ENCODE peak calls at places on chromosomes 6 and 20, in six cellular contexts. A, G, K, I, Z and C are unnamed samples.

GRCh38 chr20:13744403-13744802 is 40.3 kb downstream of the ESF1 start:
- DNase-seq in A (no peak), I (no peak), G (no peak), Z (no peak), K (no peak), C (no peak)

GRCh38 chr6:52389626-52390360 is 27.8 kb downstream of the PAQR8 start:
- DNase-seq in I (peak; percentile 55), A (no peak), K (peak; percentile 32), Z (no peak), G (peak; percentile 87), C (no peak)

GRCh38 chr6:139356924-139357323 is 17.5 kb downstream of the CITED2 start:
- DNase-seq in Z (no peak), G (no peak), K (no peak), I (no peak), A (no peak), C (no peak)

GRCh38 chr20:2616634-2617033 is 35.8 kb upstream of the NOP56 start:
- DNase-seq in Z (no peak), A (no peak), K (no peak), G (no peak), I (no peak), C (no peak)

GRCh38 chr6:123715243-123715863 is 78.6 kb upstream of the TRDN start:
- DNase-seq in Z (no peak), A (no peak), G (no peak), I (no peak), K (no peak), C (peak; percentile 62)

GRCh38 chr20:17619351-17620093 is 49.6 kb downstream of the DSTN start:
- DNase-seq in K (peak; percentile 17), Z (peak; percentile 19), G (no peak), I (no peak), A (peak; percentile 61), C (peak; percentile 45)

GRCh38 chr6:14889172-14889571 is 356.7 kb upstream of the JARID2 start:
- DNase-seq in G (no peak), K (no peak), A (no peak), I (no peak), Z (no peak), C (peak; percentile 29)

GRCh38 chr6:41723178-41723935 is 12.1 kb downstream of the TFEB start:
- DNase-seq in Z (no peak), I (no peak), A (peak; percentile 91), G (no peak), K (peak; percentile 84), C (peak; percentile 95)

GRCh38 chr6:19879663-19880062 is 42.5 kb downstream of the ID4 start:
- DNase-seq in Z (no peak), A (no peak), K (no peak), G (no peak), I (no peak), C (no peak)

GRCh38 chr6:147081210-147081609 is 123.0 kb upstream of the STXBP5 start:
- DNase-seq in G (no peak), I (no peak), A (no peak), K (no peak), Z (no peak), C (no peak)

GRCh38 chr6:104630522-104630921 is 229.2 kb downstream of the HACE1 start:
- DNase-seq in Z (no peak), G (no peak), I (no peak), K (no peak), A (no peak), C (no peak)

GRCh38 chr6:108071736-108072276 is 2.7 kb downstream of the OSTM1 start:
- DNase-seq in A (no peak), Z (no peak), G (no peak), K (no peak), I (no peak), C (no peak)

GRCh38 chr20:50014570-50015562 is 32.1 kb downstream of the SNAI1 start:
- DNase-seq in A (no peak), K (no peak), Z (no peak), G (no peak), I (no peak), C (no peak)

GRCh38 chr6:106560966-106561740 is 68.1 kb downstream of the RTN4IP1 start:
- DNase-seq in A (no peak), G (no peak), K (no peak), Z (no peak), I (no peak), C (peak; percentile 59)

GRCh38 chr6:169976301-169977081 is 225.1 kb downstream of the ERMARD start:
- DNase-seq in G (no peak), A (peak; percentile 60), I (no peak), Z (no peak), K (peak; percentile 13), C (no peak)

DNA sequence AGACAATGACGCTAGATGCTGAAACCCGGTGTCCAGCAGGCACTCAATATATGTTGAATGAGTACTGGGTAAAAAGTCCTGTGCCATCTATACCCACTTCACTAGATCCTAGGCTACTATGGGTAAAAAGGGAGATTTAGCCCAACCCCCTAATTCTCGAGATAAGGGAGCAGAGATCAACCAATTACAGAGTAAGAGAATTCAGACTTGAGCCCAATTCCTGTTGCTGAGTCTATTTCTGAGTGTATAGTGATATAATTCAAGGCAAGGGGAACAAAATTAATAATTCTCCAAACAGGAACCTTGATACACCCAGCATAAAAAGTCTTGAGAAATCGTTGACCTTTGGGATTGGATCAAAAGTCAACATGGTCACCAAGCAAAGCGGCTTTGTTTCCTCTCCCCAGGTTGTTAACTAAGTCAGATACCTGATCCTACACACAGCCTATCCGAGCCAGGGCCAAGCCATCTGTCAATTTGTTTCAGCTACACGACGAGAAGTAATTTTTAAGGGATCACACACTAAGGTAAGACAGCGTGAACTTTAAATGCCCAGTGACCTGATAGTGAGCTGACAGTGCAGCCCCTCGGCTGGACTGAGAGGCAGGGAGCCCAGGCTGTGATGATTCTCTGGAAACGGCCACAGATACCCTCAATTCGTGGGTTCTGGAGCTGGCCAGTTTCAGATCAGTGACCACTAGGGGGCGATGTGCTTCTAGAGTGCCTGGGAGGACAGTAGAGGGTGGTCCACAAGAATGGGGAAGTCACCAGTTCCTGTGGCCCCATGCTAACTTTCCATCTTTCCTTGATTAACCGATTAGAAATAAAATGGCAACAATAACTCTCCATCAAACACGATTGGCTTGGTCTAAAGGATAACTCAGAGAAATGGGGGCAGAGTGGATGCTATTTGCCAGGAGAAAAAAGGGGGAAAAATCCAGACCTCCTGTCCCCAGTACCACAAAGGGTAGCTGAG is 46.2 kb downstream of the SLC22A23 start:
- DNase-seq in G (no peak), I (peak; percentile 68), A (peak; percentile 68), Z (peak; percentile 42), K (peak; percentile 56), C (peak; percentile 75)
- H3K4me1 ChIP-seq in G (peaks cover 9% of the 10 kb centered on the region), I (peaks cover 6% of the 10 kb centered on the region), A (no peaks in the 10 kb centered on the region), Z (no peaks in the 10 kb centered on the region), K (no peaks in the 10 kb centered on the region), C (peaks cover 57% of the 10 kb centered on the region)

DNA sequence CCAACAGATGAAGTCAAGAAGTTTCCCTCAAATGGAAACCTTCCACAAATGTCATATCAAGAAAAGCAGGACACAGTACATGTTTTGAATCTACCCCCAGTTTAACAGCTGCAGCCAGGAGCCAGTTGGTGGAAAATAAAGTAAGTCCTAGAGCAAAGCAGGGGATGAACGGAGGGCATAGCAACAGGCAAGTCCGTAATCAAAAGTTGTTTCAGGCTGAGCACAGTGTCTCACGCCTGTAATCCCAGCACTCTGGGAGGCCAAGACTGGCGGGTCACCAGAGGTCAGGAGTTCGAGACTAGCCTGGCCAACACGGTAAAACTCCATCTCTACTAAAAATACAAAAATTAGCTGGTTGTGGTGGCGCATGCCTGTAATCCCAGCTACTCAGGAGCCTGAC is 2.4 kb upstream of the SALL4 start:
- DNase-seq in G (no peak), I (no peak), A (no peak), K (no peak), Z (no peak), C (no peak)
- H3K27me3 ChIP-seq in G (peaks cover 12% of the 10 kb centered on the region), I (peaks cover 3% of the 10 kb centered on the region), A (peaks cover 27% of the 10 kb centered on the region), K (peaks cover 25% of the 10 kb centered on the region), Z (no peaks in the 10 kb centered on the region), C (no peaks in the 10 kb centered on the region)

GRCh38 chr6:159988983-159989454 is 20.1 kb downstream of the IGF2R start:
- DNase-seq in I (no peak), A (no peak), Z (peak; percentile 27), G (no peak), K (no peak), C (peak; percentile 81)

GRCh38 chr6:159989471-159989870 is 20.6 kb downstream of the IGF2R start:
- DNase-seq in A (no peak), I (no peak), Z (no peak), G (no peak), K (no peak), C (no peak)

GRCh38 chr6:159985296-159985940 is 16.5 kb downstream of the IGF2R start:
- DNase-seq in Z (no peak), K (no peak), I (no peak), A (no peak), G (no peak), C (no peak)

GRCh38 chr6:159992366-159992765 is 23.5 kb downstream of the IGF2R start:
- DNase-seq in Z (no peak), I (no peak), A (no peak), G (no peak), K (no peak), C (no peak)

DNA sequence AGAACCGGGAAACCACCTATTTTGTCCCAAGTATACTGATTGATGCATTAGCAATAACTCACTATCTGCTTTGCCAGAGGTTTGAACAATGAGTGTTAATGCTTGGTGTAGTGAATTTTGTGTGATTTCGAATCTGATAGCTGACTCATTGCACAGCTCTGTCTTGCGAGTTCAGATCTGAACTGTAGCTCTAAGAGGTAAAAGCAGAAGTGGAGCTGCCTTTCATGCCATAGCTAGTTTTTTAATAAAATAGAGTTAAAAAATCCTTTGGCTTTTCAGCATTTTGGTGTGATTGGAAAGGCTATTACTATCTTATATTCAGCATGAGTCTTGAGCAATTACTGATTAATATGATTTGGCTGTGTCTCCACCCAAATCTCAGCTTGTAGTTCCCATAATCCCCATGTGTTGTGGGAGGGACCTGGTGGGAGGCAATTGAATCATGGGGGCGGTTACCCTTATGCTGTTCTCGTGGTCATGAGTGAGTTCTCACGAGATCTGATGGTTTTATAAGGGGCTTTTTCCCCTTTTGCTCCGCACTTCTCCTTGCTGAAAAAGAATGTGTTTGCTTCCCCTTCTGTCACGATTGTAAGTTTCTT is 21.1 kb downstream of the IGF2R start:
- DNase-seq in A (no peak), G (no peak), K (no peak), I (no peak), Z (no peak), C (no peak)
- H3K4me1 ChIP-seq in A (no peaks in the 10 kb centered on the region), G (peaks cover 9% of the 10 kb centered on the region), K (peaks cover 24% of the 10 kb centered on the region), I (peaks cover 25% of the 10 kb centered on the region), Z (peaks cover 30% of the 10 kb centered on the region), C (peaks cover 3% of the 10 kb centered on the region)

GRCh38 chr20:57145089-57145631 is 121.3 kb downstream of the BMP7 start:
- DNase-seq in Z (no peak), G (no peak), I (no peak), K (no peak), A (no peak), C (no peak)

GRCh38 chr20:57150559-57150958 is 115.9 kb downstream of the BMP7 start:
- DNase-seq in G (no peak), I (no peak), K (no peak), A (no peak), Z (no peak), C (no peak)

GRCh38 chr20:57147185-57147584 is 119.3 kb downstream of the BMP7 start:
- DNase-seq in I (no peak), G (no peak), K (no peak), A (no peak), Z (no peak), C (no peak)

GRCh38 chr20:57146155-57146554 is 120.3 kb downstream of the BMP7 start:
- DNase-seq in Z (no peak), K (no peak), G (no peak), I (no peak), A (no peak), C (no peak)

DNA sequence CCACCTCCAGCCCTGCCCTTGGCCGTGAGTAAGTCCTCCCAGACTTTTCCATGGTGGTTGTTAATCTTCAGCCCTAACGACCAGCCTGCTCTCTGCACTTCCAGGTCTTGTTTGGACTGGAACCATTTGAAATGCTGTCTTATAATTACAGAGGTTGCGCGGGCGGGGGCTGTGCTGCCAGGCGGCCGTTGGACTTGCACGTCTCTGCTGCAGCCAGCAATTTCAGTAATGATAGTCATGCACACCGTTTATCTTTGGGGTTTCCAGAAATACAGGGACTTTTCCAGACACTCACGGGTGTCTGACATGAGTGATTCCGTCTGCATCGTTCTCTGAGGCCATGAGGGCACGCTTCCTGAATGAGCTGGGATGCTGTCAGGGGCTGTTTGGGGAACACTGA is 118.2 kb downstream of the BMP7 start:
- DNase-seq in A (no peak), G (no peak), Z (no peak), I (no peak), K (no peak), C (no peak)
- H3K27me3 ChIP-seq in A (no peaks in the 10 kb centered on the region), G (no peaks in the 10 kb centered on the region), Z (no peaks in the 10 kb centered on the region), I (no peaks in the 10 kb centered on the region), K (no peaks in the 10 kb centered on the region), C (no peaks in the 10 kb centered on the region)